ENCODE peak calls at places on chromosomes 13 and 19, in eight cellular contexts. H, P, N, U, W, E, Y and C are unnamed samples.

GRCh38 chr13:36395280-36395679 is 37.0 kb upstream of the CCNA1 start:
- DNase-seq in Y (peak), P (no peak), U (no peak), H (no peak), W (peak), E (peak), N (no peak), C (no peak)

GRCh38 chr19:47013041-47013517 is 6.6 kb upstream of the NPAS1 start:
- DNase-seq in H (peak), P (peak), U (peak), W (peak), N (peak), E (no peak), Y (peak), C (peak)

GRCh38 chr13:78137404-78138142 is 218.9 kb upstream of the EDNRB start:
- DNase-seq in H (peak), U (no peak), E (peak), N (no peak), W (peak), Y (peak), P (no peak), C (peak)

GRCh38 chr13:97695684-97696083 is 257.8 kb upstream of the IPO5 start:
- DNase-seq in Y (no peak), H (no peak), U (no peak), P (no peak), E (no peak), N (no peak), W (no peak), C (no peak)

GRCh38 chr19:23779645-23780044 is 21.0 kb upstream of the ZNF681 start:
- DNase-seq in N (no peak), P (no peak), H (no peak), E (no peak), U (no peak), W (no peak), Y (no peak), C (no peak)

GRCh38 chr19:40225440-40226305 is 816 bp downstream of the CCNP start:
- DNase-seq in U (no peak), E (no peak), H (no peak), Y (no peak), P (no peak), W (no peak), N (no peak), C (peak)

GRCh38 chr19:1130801-1131717 is 27.3 kb downstream of the GPX4 start:
- DNase-seq in Y (no peak), P (no peak), U (peak), H (no peak), N (no peak), E (no peak), W (no peak), C (no peak)

GRCh38 chr13:67859904-67860303 is 629.8 kb upstream of the PCDH9 start:
- DNase-seq in E (no peak), W (no peak), N (no peak), H (no peak), P (no peak), Y (no peak), U (no peak), C (no peak)

GRCh38 chr19:55460670-55461258 is 678 bp downstream of the ISOC2 start:
- DNase-seq in E (peak), P (no peak), Y (peak), U (no peak), W (peak), H (peak), N (no peak), C (peak)

GRCh38 chr13:65971541-65971940 is 1258.6 kb downstream of the PCDH9 start:
- DNase-seq in P (no peak), H (no peak), Y (no peak), N (no peak), E (no peak), W (no peak), U (no peak), C (no peak)

GRCh38 chr13:50340146-50340545 is 324.9 kb downstream of the KCNRG start:
- DNase-seq in U (no peak), Y (no peak), W (no peak), E (no peak), N (no peak), P (no peak), H (no peak), C (no peak)

GRCh38 chr13:94703271-94703670 is 9.1 kb downstream of the SOX21 start:
- DNase-seq in E (no peak), N (no peak), Y (no peak), U (no peak), W (no peak), H (no peak), P (no peak), C (no peak)

GRCh38 chr19:6865849-6866248 is 21.5 kb upstream of the ADGRE1 start:
- DNase-seq in E (no peak), H (no peak), W (no peak), U (no peak), N (no peak), P (no peak), Y (no peak), C (no peak)

GRCh38 chr19:310141-310651 is 19.0 kb upstream of the PLPP2 start:
- DNase-seq in Y (no peak), P (no peak), H (no peak), W (no peak), E (no peak), U (no peak), N (no peak), C (no peak)

GRCh38 chr19:47402504-47402903 is 16.8 kb downstream of the MEIS3 start:
- DNase-seq in Y (no peak), E (no peak), P (no peak), U (no peak), H (no peak), N (no peak), W (no peak), C (no peak)

GRCh38 chr19:1079566-1080111 is 12.7 kb downstream of the ARHGAP45 start:
- DNase-seq in Y (no peak), H (no peak), W (no peak), P (peak), U (peak), E (no peak), N (no peak), C (no peak)

GRCh38 chr13:51682691-51683090 is 98.4 kb downstream of the WDFY2 start:
- DNase-seq in E (no peak), Y (no peak), P (no peak), U (no peak), N (no peak), H (no peak), W (no peak), C (no peak)

GRCh38 chr13:46303743-46304385 is 83.2 kb downstream of the RUBCNL start:
- DNase-seq in H (no peak), E (peak), Y (no peak), W (no peak), P (no peak), N (no peak), U (no peak), C (no peak)

GRCh38 chr13:72122661-72123060 is 255.7 kb upstream of the DACH1 start:
- DNase-seq in N (no peak), W (no peak), U (no peak), E (no peak), H (no peak), P (no peak), Y (no peak), C (no peak)

GRCh38 chr13:83943530-83944279 is 61.4 kb upstream of the SLITRK1 start:
- DNase-seq in H (no peak), Y (peak), N (no peak), P (no peak), E (no peak), U (no peak), W (no peak), C (no peak)

GRCh38 chr13:111177803-111178389 is 62.8 kb downstream of the ARHGEF7 start:
- DNase-seq in P (no peak), H (no peak), U (no peak), N (no peak), W (peak), E (no peak), Y (no peak), C (no peak)

GRCh38 chr13:31105020-31105800 is 56.5 kb downstream of the HSPH1 start:
- DNase-seq in Y (no peak), P (no peak), N (no peak), H (no peak), W (no peak), E (no peak), U (no peak), C (no peak)

GRCh38 chr13:51910508-51910907 is 48.7 kb downstream of the CCDC70 start:
- DNase-seq in U (no peak), P (no peak), N (no peak), E (no peak), H (no peak), W (no peak), Y (no peak), C (no peak)

GRCh38 chr13:30141773-30142501 is 165.4 kb downstream of the KATNAL1 start:
- DNase-seq in W (no peak), U (no peak), N (no peak), Y (no peak), H (no peak), E (no peak), P (no peak), C (no peak)

GRCh38 chr19:53161123-53161522 is 2.3 kb upstream of the ZNF347 start:
- DNase-seq in W (no peak), U (no peak), P (no peak), N (no peak), Y (no peak), E (no peak), H (no peak), C (no peak)

GRCh38 chr19:18433039-18433691 is 4.8 kb downstream of the ISYNA1 start:
- DNase-seq in H (no peak), W (no peak), U (peak), E (no peak), P (no peak), N (no peak), Y (no peak), C (no peak)

GRCh38 chr19:47853003-47853402 is 6.0 kb upstream of the TPRX2 start:
- DNase-seq in N (no peak), U (no peak), E (no peak), Y (no peak), W (no peak), P (no peak), H (no peak), C (no peak)

GRCh38 chr19:31938675-31939074 is 406.7 kb upstream of the ZNF507 start:
- DNase-seq in P (no peak), Y (no peak), W (no peak), U (no peak), E (peak), H (no peak), N (no peak), C (no peak)

GRCh38 chr13:28040977-28041376 is 52.5 kb upstream of the URAD start:
- DNase-seq in Y (no peak), P (no peak), E (no peak), N (no peak), U (no peak), W (no peak), H (no peak), C (no peak)

GRCh38 chr13:46341112-46341711 is 45.8 kb downstream of the RUBCNL start:
- DNase-seq in E (no peak), W (peak), P (no peak), H (no peak), U (no peak), N (no peak), Y (no peak), C (no peak)

GRCh38 chr13:67574320-67575233 is 344.4 kb upstream of the PCDH9 start:
- DNase-seq in E (no peak), U (no peak), P (no peak), H (no peak), N (no peak), Y (no peak), W (peak), C (no peak)

GRCh38 chr19:55285225-55285890 is 1.6 kb downstream of the BRSK1 start:
- DNase-seq in P (no peak), E (no peak), W (no peak), Y (no peak), U (no peak), H (no peak), N (no peak), C (no peak)

GRCh38 chr13:99275093-99275469 is 16.9 kb upstream of the GPR18 start:
- DNase-seq in W (peak), P (no peak), U (no peak), E (peak), N (no peak), Y (no peak), H (no peak), C (no peak)

GRCh38 chr13:45297456-45298205 is 43.4 kb downstream of the TPT1 start:
- DNase-seq in H (no peak), P (no peak), E (no peak), U (no peak), Y (no peak), W (no peak), N (no peak), C (no peak)

GRCh38 chr19:30630289-30631034 is 258.3 kb downstream of the ZNF536 start:
- DNase-seq in U (no peak), H (no peak), W (no peak), N (no peak), P (no peak), E (no peak), Y (no peak), C (no peak)

GRCh38 chr19:6044056-6044805 is 66.1 kb downstream of the RFX2 start:
- DNase-seq in W (no peak), E (no peak), N (no peak), P (no peak), Y (no peak), U (no peak), H (no peak), C (no peak)

GRCh38 chr19:3366104-3366760 is at the start of gene NFIC:
- DNase-seq in U (peak), Y (peak), W (peak), E (peak), H (peak), P (no peak), N (no peak), C (no peak)

GRCh38 chr13:109151255-109151654 is 521.8 kb downstream of the MYO16 start:
- DNase-seq in E (no peak), Y (no peak), W (peak), P (no peak), U (no peak), N (no peak), H (no peak), C (no peak)